ENCODE peak calls at places on chromosomes 4 and X, in eight cellular contexts. Q, Z, K, G, H, O, C and B are unnamed samples.

GRCh38 chr4:91826186-91826585 is 477.6 kb upstream of the GRID2 start:
- DNase-seq in Q (peak), Z (peak), K (no peak), G (no peak), H (no peak), O (no peak), C (no peak), B (no peak)

GRCh38 chr4:7650606-7651400 is 216.1 kb upstream of the PSAPL1 start:
- DNase-seq in Q (no peak), Z (no peak), K (no peak), G (no peak), H (peak), O (peak), C (no peak), B (no peak)

GRCh38 chrX:129678176-129678880 is 23.6 kb upstream of the APLN start:
- DNase-seq in Q (no peak), Z (peak), K (peak), G (peak), H (no peak), O (peak), C (peak), B (peak)

GRCh38 chrX:46204721-46205422 is 340.3 kb downstream of the ZNF674 start:
- DNase-seq in Q (no peak), Z (no peak), K (no peak), G (no peak), H (no peak), O (no peak), C (no peak), B (no peak)

GRCh38 chr4:99894998-99895397 is 771 bp upstream of the LAMTOR3 start:
- DNase-seq in Q (no peak), Z (no peak), K (no peak), G (no peak), H (no peak), O (no peak), C (no peak), B (no peak)

GRCh38 chrX:11770320-11770719 is 12.3 kb downstream of the MSL3 start:
- DNase-seq in Q (no peak), Z (peak), K (no peak), G (no peak), H (no peak), O (peak), C (peak), B (no peak)

GRCh38 chr4:81135501-81135900 is 79.5 kb downstream of the PRKG2 start:
- DNase-seq in Q (no peak), Z (no peak), K (no peak), G (no peak), H (no peak), O (no peak), C (no peak), B (no peak)

GRCh38 chrX:10952619-10953018 is 158.5 kb upstream of the HCCS start:
- DNase-seq in Q (no peak), Z (no peak), K (no peak), G (no peak), H (no peak), O (no peak), C (no peak), B (no peak)

GRCh38 chr4:150056569-150056968 is 21.7 kb upstream of the DCLK2 start:
- DNase-seq in Q (no peak), Z (no peak), K (no peak), G (no peak), H (no peak), O (no peak), C (peak), B (no peak)